ENCODE peak calls at places on chromosomes 2 and 18, in four cellular contexts. S is astrocyte, G is PC-9, Q is HCT116. A is an unnamed sample.

GRCh38 chr2:60759654-60760053 is 3.6 kb downstream of the PAPOLG start:
- DNase-seq in S (no peak), G (no peak), Q (no peak), A (no peak)

GRCh38 chr18:61551586-61551985 is 218.4 kb downstream of the CDH20 start:
- DNase-seq in S (peak; percentile 69), G (peak; percentile 52), Q (peak; percentile 79), A (peak; percentile 68)

GRCh38 chr2:153235516-153235915 is 243.0 kb downstream of the RPRM start:
- DNase-seq in S (no peak), G (no peak), Q (no peak), A (no peak)

GRCh38 chr18:12334280-12335262 is 26.5 kb downstream of the TUBB6 start:
- DNase-seq in S (no peak), G (no peak), Q (no peak), A (no peak)

GRCh38 chr2:219124379-219125110 is 36.1 kb downstream of the NHEJ1 start:
- DNase-seq in S (peak; percentile 61), G (no peak), Q (no peak), A (no peak)

GRCh38 chr2:238475034-238475433 is 48.3 kb downstream of the ASB1 start:
- DNase-seq in S (no peak), G (no peak), Q (no peak), A (peak; percentile 52)

GRCh38 chr2:38146917-38147307 is 71.0 kb upstream of the CYP1B1 start:
- DNase-seq in S (peak; percentile 99), G (peak; percentile 99), Q (peak; percentile 79), A (peak; percentile 98)

GRCh38 chr2:75361486-75361885 is 162.2 kb upstream of the TACR1 start:
- DNase-seq in S (no peak), G (no peak), Q (no peak), A (no peak)

GRCh38 chr18:79770826-79771225 is 26.9 kb upstream of the KCNG2 start:
- DNase-seq in S (no peak), G (no peak), Q (no peak), A (no peak)

GRCh38 chr2:171400395-171400794 is 33.4 kb downstream of the METTL8 start:
- DNase-seq in S (no peak), G (no peak), Q (no peak), A (no peak)

GRCh38 chr2:142863485-142863921 is 14.0 kb upstream of the KYNU start:
- DNase-seq in S (peak; percentile 55), G (no peak), Q (no peak), A (peak; percentile 17)

GRCh38 chr2:168340931-168341330 is 93.5 kb upstream of the STK39 start:
- DNase-seq in S (no peak), G (no peak), Q (no peak), A (no peak)

GRCh38 chr2:230441188-230441897 is 25.3 kb downstream of the SP100 start:
- DNase-seq in S (peak; percentile 61), G (no peak), Q (no peak), A (no peak)

GRCh38 chr2:7450188-7451156 is 533.3 kb downstream of the RNF144A start:
- DNase-seq in S (no peak), G (no peak), Q (no peak), A (no peak)

GRCh38 chr2:239308696-239309397 is 92.0 kb downstream of the HDAC4 start:
- DNase-seq in S (no peak), G (no peak), Q (no peak), A (no peak)

GRCh38 chr2:156565066-156565710 is 129.0 kb downstream of the GPD2 start:
- DNase-seq in S (peak; percentile 98), G (no peak), Q (no peak), A (no peak)

GRCh38 chr2:80302465-80303005 is 2.0 kb downstream of the LRRTM1 start:
- DNase-seq in S (no peak), G (no peak), Q (no peak), A (no peak)

GRCh38 chr2:208042041-208042440 is 16.7 kb upstream of the PLEKHM3 start:
- DNase-seq in S (peak; percentile 36), G (no peak), Q (no peak), A (no peak)

GRCh38 chr18:5772271-5772670 is 123.1 kb downstream of the TMEM200C start:
- DNase-seq in S (no peak), G (no peak), Q (no peak), A (no peak)

GRCh38 chr2:46497726-46498125 is 18.4 kb downstream of the TMEM247 start:
- DNase-seq in S (no peak), G (no peak), Q (no peak), A (no peak)

GRCh38 chr2:216016581-216016980 is 3.2 kb upstream of the MREG start:
- DNase-seq in S (no peak), G (no peak), Q (no peak), A (no peak)

GRCh38 chr2:8515390-8515761 is 166.5 kb upstream of the ID2 start:
- DNase-seq in S (no peak), G (no peak), Q (no peak), A (no peak)
- H2AFZ ChIP-seq in S (no peak overlapping the region), G (no peak overlapping the region), Q (no peak overlapping the region), A (no peak overlapping the region)

GRCh38 chr2:86147793-86148192 is 41.8 kb downstream of the PTCD3 start:
- DNase-seq in S (peak; percentile 8), G (no peak), Q (no peak), A (no peak)
- H3K36me3 ChIP-seq in S (peaks cover 61% of the 10 kb centered on the region), G (peaks cover 52% of the 10 kb centered on the region), Q (peaks cover 59% of the 10 kb centered on the region), A (peaks cover 52% of the 10 kb centered on the region)

GRCh38 chr18:22166070-22166972 is 3.1 kb upstream of the GATA6 start:
- DNase-seq in S (no peak), G (no peak), Q (no peak), A (no peak)
- TF ChIP-seq EZH2 in S (no peak), G (no peak), Q (no peak), A (peak; percentile 51)

GRCh38 chr18:9876523-9876866 is 9.3 kb upstream of the TXNDC2 start:
- DNase-seq in S (no peak), G (no peak), Q (no peak), A (no peak)
- H2AFZ ChIP-seq in S (no peak overlapping the region), G (peak overlapping the region; percentile 9), Q (peak overlapping the region; percentile 96), A (no peak overlapping the region)

GRCh38 chr2:1406434-1406833 is 6.8 kb upstream of the TPO start:
- DNase-seq in S (no peak), G (no peak), Q (no peak), A (no peak)

GRCh38 chr2:1403565-1403964 is 9.7 kb upstream of the TPO start:
- DNase-seq in S (no peak), G (no peak), Q (no peak), A (no peak)

GRCh38 chr2:1405967-1406366 is 7.3 kb upstream of the TPO start:
- DNase-seq in S (no peak), G (no peak), Q (no peak), A (no peak)

GRCh38 chr2:1407950-1408695 is 5.1 kb upstream of the TPO start:
- DNase-seq in S (no peak), G (no peak), Q (no peak), A (no peak)

DNA sequence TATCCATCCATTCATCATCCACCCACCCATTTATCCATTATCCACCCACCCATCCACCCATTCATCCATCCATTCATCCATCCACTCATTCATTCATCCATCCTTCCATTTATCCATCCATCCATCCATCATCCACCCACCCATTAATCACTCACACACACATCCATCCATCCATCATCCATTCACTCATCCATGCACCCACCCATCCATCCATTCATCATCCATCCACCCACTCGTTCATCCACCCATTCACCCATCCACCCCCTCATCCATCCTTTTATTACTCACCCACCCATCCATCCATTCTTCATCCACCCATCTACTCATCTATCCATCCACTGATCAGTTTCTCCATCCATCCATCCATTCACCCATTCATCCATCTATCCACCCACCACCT is 8.1 kb upstream of the TPO start:
- DNase-seq in S (no peak), G (no peak), Q (no peak), A (no peak)
- H3K36me3 ChIP-seq in S (no peaks in the 10 kb centered on the region), G (no peaks in the 10 kb centered on the region), Q (no peaks in the 10 kb centered on the region), A (no peaks in the 10 kb centered on the region)

A was measured in mammary epithelial cell.